ENCODE peak calls at places on chromosomes 11 and 22, in eight cellular contexts. U is spleen, N is upper lobe of right lung, V is neural progenitor cell, S is osteoblast, M is iPS DF 6.9, X is H7, J is right lobe of liver. O is an unnamed sample.

GRCh38 chr11:45188127-45188526 is 41.7 kb downstream of the PRDM11 start:
- DNase-seq in V (no peak), N (no peak), U (no peak), X (no peak), M (no peak), S (no peak), J (no peak), O (no peak)

GRCh38 chr11:61295596-61295926 is 445 bp upstream of the VWCE start:
- DNase-seq in X (no peak), U (peak; percentile 74), V (no peak), S (no peak), J (peak; percentile 48), N (no peak), M (no peak), O (no peak)

GRCh38 chr11:16087886-16088285 is 268.5 kb downstream of the SOX6 start:
- DNase-seq in J (no peak), S (no peak), X (no peak), U (no peak), M (no peak), V (no peak), N (no peak), O (no peak)

GRCh38 chr11:92104349-92104748 is 120.3 kb upstream of the FAT3 start:
- DNase-seq in S (no peak), M (peak; percentile 16), N (no peak), V (peak; percentile 14), X (no peak), J (no peak), U (no peak), O (no peak)

GRCh38 chr11:132238331-132238730 is 867.9 kb downstream of the NTM start:
- DNase-seq in S (no peak), X (no peak), M (no peak), N (no peak), V (no peak), J (no peak), U (no peak), O (no peak)

GRCh38 chr22:27099896-27100295 is 442.5 kb downstream of the MIAT start:
- DNase-seq in V (peak; percentile 67), M (no peak), N (no peak), X (peak; percentile 60), J (no peak), U (no peak), S (no peak), O (no peak)

GRCh38 chr11:87176044-87176443 is 138.3 kb downstream of the TMEM135 start:
- DNase-seq in S (no peak), M (peak; percentile 18), U (no peak), X (no peak), N (no peak), V (no peak), J (no peak), O (no peak)

GRCh38 chr11:79055866-79056632 is 384.8 kb downstream of the TENM4 start:
- DNase-seq in N (no peak), V (no peak), M (no peak), S (no peak), U (no peak), J (no peak), X (no peak), O (peak; percentile 22)

GRCh38 chr11:61183645-61184044 is 19.7 kb upstream of the PGA3 start:
- DNase-seq in J (no peak), N (no peak), M (no peak), S (no peak), U (no peak), X (no peak), V (no peak), O (no peak)

GRCh38 chr11:111939836-111940604 is 2.9 kb downstream of the DIXDC1 start:
- DNase-seq in X (no peak), J (no peak), M (no peak), U (no peak), S (peak; percentile 94), V (no peak), N (no peak), O (peak; percentile 79)

GRCh38 chr11:60658409-60658808 is 41.0 kb upstream of the MS4A8 start:
- DNase-seq in U (no peak), X (no peak), N (no peak), J (no peak), M (no peak), V (no peak), S (no peak), O (no peak)

GRCh38 chr11:71331631-71332030 is 79.3 kb upstream of the SHANK2 start:
- DNase-seq in M (no peak), X (peak; percentile 30), N (peak; percentile 45), J (no peak), V (no peak), U (peak; percentile 41), S (peak; percentile 18), O (no peak)

GRCh38 chr11:3090096-3090901 is 33.1 kb upstream of the CARS1 start:
- DNase-seq in N (peak; percentile 60), J (no peak), M (no peak), V (no peak), U (no peak), S (peak; percentile 35), X (peak; percentile 45), O (no peak)

GRCh38 chr11:75611823-75612222 is 49.8 kb downstream of the SERPINH1 start:
- DNase-seq in J (no peak), M (no peak), V (no peak), N (no peak), X (no peak), S (no peak), U (no peak), O (no peak)

GRCh38 chr11:117197516-117198456 is 1.4 kb upstream of the TAGLN start:
- DNase-seq in N (no peak), X (peak; percentile 94), J (no peak), V (peak; percentile 76), M (peak; percentile 50), S (peak; percentile 77), U (no peak), O (no peak)

GRCh38 chr22:28075260-28075981 is 156.4 kb upstream of the PITPNB start:
- DNase-seq in J (no peak), U (no peak), X (no peak), N (no peak), M (no peak), V (no peak), S (peak; percentile 69), O (peak; percentile 77)

GRCh38 chr11:57637626-57638004 is 12.1 kb downstream of the YPEL4 start:
- DNase-seq in V (peak; percentile 85), X (peak; percentile 84), U (no peak), N (peak; percentile 62), M (no peak), S (no peak), J (no peak), O (no peak)

GRCh38 chr11:35615911-35616900 is 2.1 kb upstream of the FJX1 start:
- DNase-seq in S (peak; percentile 85), X (peak; percentile 34), M (no peak), V (peak; percentile 70), N (no peak), U (no peak), J (no peak), O (no peak)

GRCh38 chr11:90124946-90125345 is 9.5 kb upstream of the NAALAD2 start:
- DNase-seq in N (no peak), V (no peak), S (no peak), X (no peak), J (no peak), U (no peak), M (no peak), O (no peak)

GRCh38 chr11:65398362-65398910 is 12.0 kb downstream of the FRMD8 start:
- DNase-seq in S (peak; percentile 68), M (no peak), U (no peak), V (no peak), N (no peak), X (peak; percentile 58), J (no peak), O (no peak)

GRCh38 chr22:26885441-26886261 is 228.3 kb downstream of the MIAT start:
- DNase-seq in V (no peak), J (no peak), X (no peak), M (no peak), S (no peak), N (no peak), U (no peak), O (no peak)

GRCh38 chr11:78080818-78081495 is 1.3 kb upstream of the NDUFC2 start:
- DNase-seq in V (no peak), J (no peak), U (no peak), X (no peak), S (no peak), M (no peak), N (no peak), O (no peak)

GRCh38 chr11:19715373-19715772 is 2.7 kb downstream of the NAV2 start:
- DNase-seq in S (peak; percentile 92), M (no peak), X (no peak), J (peak; percentile 55), U (no peak), V (no peak), N (no peak), O (peak; percentile 75)

GRCh38 chr22:28017859-28018258 is 98.8 kb upstream of the PITPNB start:
- DNase-seq in N (peak; percentile 53), U (peak; percentile 65), J (no peak), S (peak; percentile 47), X (peak; percentile 53), V (no peak), M (no peak), O (no peak)

GRCh38 chr22:47334596-47334995 is 572.1 kb downstream of the TBC1D22A start:
- DNase-seq in V (no peak), N (no peak), S (no peak), U (no peak), X (no peak), J (no peak), M (no peak), O (no peak)

GRCh38 chr22:30265131-30265720 is 1.4 kb downstream of the OSM start:
- DNase-seq in S (peak; percentile 78), J (no peak), M (no peak), U (peak; percentile 85), V (no peak), X (no peak), N (no peak), O (no peak)
- H3K4me3 ChIP-seq in S (no peak overlapping the region), J (no peak overlapping the region), M (no peak overlapping the region), U (peak overlapping the region; percentile 53), V (no peak overlapping the region), X (no peak overlapping the region), N (no peak overlapping the region), O (no peak overlapping the region)

GRCh38 chr11:114775849-114776621 is 97.7 kb downstream of the NXPE2 start:
- DNase-seq in J (no peak), X (no peak), U (no peak), M (no peak), V (peak; percentile 17), S (no peak), N (no peak), O (no peak)
- H3K4me3 ChIP-seq in J (no peak overlapping the region), X (no peak overlapping the region), U (no peak overlapping the region), M (no peak overlapping the region), V (no peak overlapping the region), S (no peak overlapping the region), N (no peak overlapping the region), O (no peak overlapping the region)

DNA sequence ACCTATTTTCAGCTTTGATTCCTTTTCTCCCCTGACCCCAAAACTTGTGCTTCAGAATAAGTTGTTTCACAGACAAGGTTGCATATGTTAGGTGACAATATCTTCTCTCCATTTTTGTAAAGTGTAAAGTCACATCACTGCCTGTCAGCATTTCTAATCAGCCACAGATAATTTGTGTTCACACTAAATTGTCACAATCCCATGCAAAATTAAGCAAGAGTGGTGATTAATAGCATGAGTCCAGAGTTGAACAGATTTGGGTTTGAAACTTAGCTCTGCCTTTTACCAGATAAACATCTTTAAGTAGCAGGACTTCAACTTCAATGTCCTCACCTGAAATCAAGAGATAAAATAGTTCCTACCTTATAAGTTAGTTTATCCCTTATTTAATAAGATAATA is 80.1 kb downstream of the MICAL2 start:
- DNase-seq in S (no peak), N (no peak), M (no peak), V (no peak), U (no peak), X (no peak), J (no peak), O (no peak)
- H3K4me3 ChIP-seq in S (no peak overlapping the region), N (no peak overlapping the region), M (no peak overlapping the region), V (no peak overlapping the region), U (no peak overlapping the region), X (no peak overlapping the region), J (no peak overlapping the region), O (no peak overlapping the region)

GRCh38 chr11:125442946-125443345 is 53.1 kb downstream of the FEZ1 start:
- DNase-seq in S (no peak), U (no peak), J (no peak), V (no peak), M (no peak), X (no peak), N (no peak), O (no peak)
- H3K4me3 ChIP-seq in S (no peak overlapping the region), U (no peak overlapping the region), J (no peak overlapping the region), V (no peak overlapping the region), M (no peak overlapping the region), X (no peak overlapping the region), N (no peak overlapping the region), O (no peak overlapping the region)